ENCODE peak calls at places on chromosomes 12 and 14, in six cellular contexts. N is right lobe of liver; J is naive thymus-derived CD4-positive, alpha-beta T cell; T is cardiac muscle cell; D is kidney; V is heart left ventricle. O is an unnamed sample.

GRCh38 chr14:70919774-70920173 is 12.5 kb downstream of the PCNX1 start:
- DNase-seq in J (no peak), V (no peak), N (no peak), T (peak; percentile 72), D (no peak), O (no peak)

GRCh38 chr14:26281280-26281998 is 316.4 kb downstream of the NOVA1 start:
- DNase-seq in N (no peak), T (peak; percentile 88), V (no peak), D (no peak), J (no peak), O (no peak)

GRCh38 chr14:101219896-101220703 is 316.6 kb upstream of the RTL1 start:
- DNase-seq in N (no peak), D (peak; percentile 35), V (no peak), J (no peak), T (no peak), O (no peak)

GRCh38 chr12:56212360-56212759 is 9.4 kb downstream of the RNF41 start:
- DNase-seq in D (no peak), J (no peak), V (no peak), T (no peak), N (no peak), O (no peak)

GRCh38 chr12:10285919-10286318 is 21.8 kb upstream of the KLRD1 start:
- DNase-seq in J (no peak), T (no peak), D (no peak), N (no peak), V (no peak), O (no peak)

GRCh38 chr14:103740991-103741689 is 25.5 kb downstream of the ZFYVE21 start:
- DNase-seq in J (no peak), V (no peak), T (peak; percentile 53), N (no peak), D (peak; percentile 35), O (no peak)

GRCh38 chr12:14185441-14186192 is 179.9 kb upstream of the ATF7IP start:
- DNase-seq in T (peak; percentile 58), D (no peak), J (peak; percentile 18), V (no peak), N (no peak), O (peak; percentile 48)

GRCh38 chr12:108257004-108257403 is 82.1 kb downstream of the CMKLR1 start:
- DNase-seq in T (no peak), V (no peak), J (no peak), D (no peak), N (no peak), O (no peak)

GRCh38 chr12:111411187-111411764 is 5.6 kb downstream of the SH2B3 start:
- DNase-seq in V (no peak), D (no peak), T (no peak), N (no peak), J (no peak), O (no peak)

GRCh38 chr12:68623984-68624383 is 13.3 kb downstream of the RAP1B start:
- DNase-seq in J (no peak), V (no peak), T (peak; percentile 39), N (no peak), D (no peak), O (no peak)

GRCh38 chr12:52380271-52380694 is 5.2 kb downstream of the KRT84 start:
- DNase-seq in T (peak; percentile 52), D (no peak), J (no peak), V (no peak), N (no peak), O (peak; percentile 48)

GRCh38 chr12:65387396-65387795 is 108.9 kb downstream of the MSRB3 start:
- DNase-seq in J (no peak), N (no peak), T (no peak), V (no peak), D (no peak), O (no peak)

GRCh38 chr14:22887260-22887989 is 4.4 kb downstream of the REM2 start:
- DNase-seq in J (peak; percentile 6), N (no peak), V (no peak), T (peak; percentile 90), D (no peak), O (peak; percentile 94)

GRCh38 chr12:66066071-66066928 is 64.2 kb downstream of the LLPH start:
- DNase-seq in T (peak; percentile 72), N (no peak), J (no peak), V (no peak), D (no peak), O (no peak)

GRCh38 chr12:89962648-89963047 is 254.0 kb upstream of the ATP2B1 start:
- DNase-seq in D (no peak), N (no peak), V (no peak), J (no peak), T (no peak), O (no peak)

GRCh38 chr12:103590271-103590670 is 3.2 kb downstream of the STAB2 start:
- DNase-seq in D (no peak), T (no peak), N (no peak), J (no peak), V (no peak), O (no peak)

GRCh38 chr14:105351920-105352871 is 37.6 kb downstream of the PACS2 start:
- DNase-seq in T (peak; percentile 92), N (peak; percentile 82), J (peak; percentile 87), V (peak; percentile 85), D (no peak), O (peak; percentile 85)

GRCh38 chr12:102498471-102498870 is 18.1 kb upstream of the IGF1 start:
- DNase-seq in N (no peak), V (no peak), D (no peak), T (no peak), J (no peak), O (no peak)

GRCh38 chr12:68405292-68405900 is 73.2 kb upstream of the MDM1 start:
- DNase-seq in D (no peak), N (no peak), V (no peak), T (peak; percentile 68), J (no peak), O (no peak)

GRCh38 chr12:94290353-94290752 is 142.0 kb downstream of the PLXNC1 start:
- DNase-seq in N (no peak), V (no peak), T (no peak), J (no peak), D (no peak), O (no peak)

GRCh38 chr14:77046706-77047105 is 18.2 kb upstream of the IRF2BPL start:
- DNase-seq in V (no peak), T (no peak), D (no peak), J (no peak), N (no peak), O (no peak)

GRCh38 chr14:77052281-77053044 is 24.0 kb upstream of the IRF2BPL start:
- DNase-seq in V (peak; percentile 69), D (no peak), N (peak; percentile 62), T (no peak), J (no peak), O (no peak)

GRCh38 chr14:77053046-77053841 is 24.7 kb upstream of the IRF2BPL start:
- DNase-seq in N (peak; percentile 78), J (peak; percentile 79), V (peak; percentile 90), D (peak; percentile 91), T (peak; percentile 90), O (peak; percentile 80)

GRCh38 chr14:77055981-77056380 is 27.5 kb upstream of the IRF2BPL start:
- DNase-seq in V (no peak), T (no peak), N (no peak), J (no peak), D (peak; percentile 32), O (no peak)

DNA sequence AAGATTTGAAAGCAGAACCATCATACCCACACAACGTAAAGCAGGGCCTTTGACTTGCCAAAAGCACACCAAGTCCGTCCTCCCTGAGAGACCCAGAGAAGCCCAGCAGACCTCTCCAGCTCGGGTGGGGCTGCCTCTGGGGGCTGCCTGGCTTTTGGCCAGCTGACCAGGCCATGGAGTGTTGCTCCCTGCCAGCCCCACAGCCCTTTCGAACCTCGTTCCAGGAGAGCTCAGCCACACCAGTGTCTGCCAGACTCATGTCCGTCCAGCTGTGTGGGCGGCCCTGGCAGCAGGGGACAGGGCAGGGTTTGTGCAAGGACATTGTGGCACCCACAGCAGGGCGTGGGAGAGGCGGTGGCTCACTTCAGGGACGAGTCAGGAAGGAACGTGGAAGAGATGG is 22.6 kb upstream of the IRF2BPL start:
- DNase-seq in N (peak; percentile 86), T (no peak), D (peak; percentile 84), J (no peak), V (peak; percentile 85), O (peak; percentile 91)
- H3K27ac ChIP-seq in N (peak overlapping the region; percentile 80), T (peak overlapping the region; percentile 48), D (peak overlapping the region; percentile 43), J (no peak overlapping the region), V (peak overlapping the region; percentile 90), O (peak overlapping the region; percentile 21)

DNA sequence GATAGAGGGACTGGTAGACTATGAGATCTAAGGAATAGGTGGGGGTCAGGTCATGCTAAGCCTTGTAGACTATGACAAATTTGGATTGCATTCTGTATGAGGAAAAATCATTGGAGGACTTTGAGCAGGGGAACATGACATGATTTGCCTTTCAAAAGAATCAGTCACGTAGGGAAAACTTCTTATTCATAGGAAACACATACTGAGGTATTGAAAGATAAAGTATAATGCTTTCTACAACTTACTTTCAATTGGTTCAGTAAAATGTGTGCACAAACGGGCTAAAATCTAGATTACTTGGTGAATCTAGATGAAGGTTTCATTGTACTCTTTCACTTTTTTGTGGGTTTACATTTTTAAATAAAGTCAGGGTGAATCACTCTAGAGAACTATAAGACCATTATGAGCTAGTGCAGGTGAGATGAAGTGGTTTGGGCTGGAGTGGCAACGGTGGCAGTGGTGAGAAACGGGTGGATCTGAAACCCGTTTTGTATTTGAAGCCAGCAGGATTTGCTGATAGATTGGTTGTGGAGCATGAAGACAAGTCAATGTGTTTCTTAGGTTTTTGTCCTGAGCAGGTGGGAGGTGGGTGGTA is 6.7 kb downstream of the BBS10 start:
- DNase-seq in J (no peak), V (no peak), T (no peak), N (no peak), D (no peak), O (no peak)
- H3K27ac ChIP-seq in J (no peak overlapping the region), V (peak overlapping the region; percentile 5), T (no peak overlapping the region), N (no peak overlapping the region), D (no peak overlapping the region), O (no peak overlapping the region)

DNA sequence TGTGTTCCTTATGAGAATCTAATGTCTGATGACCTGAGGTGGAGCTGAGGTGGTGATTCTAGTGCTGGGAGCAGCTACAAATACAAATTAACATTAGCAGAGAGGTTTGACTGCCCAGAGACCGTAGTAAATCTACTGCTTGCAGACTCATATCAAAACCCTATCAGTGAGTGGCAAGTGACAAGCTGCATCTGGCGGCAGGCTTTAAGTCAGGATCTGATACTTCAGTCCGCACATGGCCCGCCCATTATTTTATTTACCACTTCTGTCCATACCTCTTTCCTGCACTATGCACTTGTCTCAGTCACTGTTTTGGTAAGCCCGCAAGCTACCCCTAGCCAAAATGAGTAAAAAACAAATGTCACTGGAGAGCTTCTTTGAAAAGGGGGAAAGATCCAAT is 11.4 kb downstream of the CEP128 start:
- DNase-seq in J (no peak), N (no peak), T (no peak), V (no peak), D (no peak), O (no peak)
- H3K27ac ChIP-seq in J (no peak overlapping the region), N (no peak overlapping the region), T (no peak overlapping the region), V (no peak overlapping the region), D (no peak overlapping the region), O (no peak overlapping the region)

GRCh38 chr14:61585598-61586538 is 109.4 kb upstream of the HIF1A start:
- DNase-seq in V (peak; percentile 84), D (peak; percentile 94), N (peak; percentile 60), T (peak; percentile 77), J (no peak), O (peak; percentile 77)
- H3K27ac ChIP-seq in V (peak overlapping the region; percentile 88), D (peak overlapping the region; percentile 75), N (no peak overlapping the region), T (no peak overlapping the region), J (no peak overlapping the region), O (peak overlapping the region; percentile 47)

DNA sequence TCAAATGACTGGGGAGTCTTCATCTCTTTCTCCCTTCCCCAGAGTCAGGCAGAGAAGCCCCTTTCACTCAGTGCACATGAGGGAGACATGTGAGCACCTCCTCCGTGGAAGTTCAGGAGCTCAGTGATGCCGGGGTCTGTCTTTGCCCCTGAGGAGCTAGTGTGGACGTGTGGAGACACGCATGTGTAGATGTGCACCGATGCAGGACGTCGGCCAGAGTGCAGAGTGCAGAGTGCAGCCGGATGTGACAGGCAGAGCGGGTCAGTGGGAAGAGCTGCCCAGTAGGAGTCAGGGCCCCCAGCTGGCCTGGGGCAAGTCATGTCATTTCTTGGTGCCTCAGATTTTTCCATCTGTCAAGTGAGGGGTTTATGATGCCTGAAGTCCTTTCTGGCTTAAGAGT is 20.7 kb downstream of the TSPAN9 start:
- DNase-seq in N (peak; percentile 83), J (no peak), T (no peak), D (peak; percentile 87), V (no peak), O (no peak)
- H3K27ac ChIP-seq in N (peak overlapping the region; percentile 63), J (no peak overlapping the region), T (peak overlapping the region; percentile 96), D (peak overlapping the region; percentile 83), V (peak overlapping the region; percentile 79), O (peak overlapping the region; percentile 71)

O was measured in testis.